ENCODE peak calls at places on chromosome 18, in four cellular contexts. Y is GM12865, P is neural crest cell, T is A549. H is an unnamed sample.
A peak's percentile ranks its signal among the peaks of the same experiment; 100 is the strongest.

GRCh38 chr18:22668496-22668895 is 250.8 kb upstream of the CTAGE1 start:
- DNase-seq in P (no peak), T (no peak), Y (no peak), H (no peak)

GRCh38 chr18:7676253-7676873 is 109.2 kb downstream of the PTPRM start:
- DNase-seq in Y (no peak), P (no peak), T (no peak), H (no peak)

GRCh38 chr18:77617681-77618080 is 368.0 kb downstream of the GALR1 start:
- DNase-seq in Y (no peak), P (no peak), T (no peak), H (no peak)

GRCh38 chr18:11983592-11983991 is 2.3 kb downstream of the IMPA2 start:
- DNase-seq in P (peak; percentile 20), T (no peak), Y (no peak), H (no peak)

GRCh38 chr18:70781860-70782453 is 493.1 kb downstream of the SOCS6 start:
- DNase-seq in T (peak; percentile 7), Y (peak; percentile 49), P (peak; percentile 71), H (peak; percentile 71)

GRCh38 chr18:49608892-49609291 is 47.0 kb downstream of the LIPG start:
- DNase-seq in T (no peak), P (no peak), Y (no peak), H (no peak)

GRCh38 chr18:36809590-36810381 is 19.0 kb downstream of the TPGS2 start:
- DNase-seq in Y (peak; percentile 78), P (peak; percentile 17), T (peak; percentile 61), H (peak; percentile 26)

GRCh38 chr18:63155169-63155852 is 164.3 kb downstream of the BCL2 start:
- DNase-seq in Y (peak; percentile 94), T (peak; percentile 39), P (peak; percentile 51), H (peak; percentile 84)

GRCh38 chr18:79736846-79737245 is 57.2 kb downstream of the CTDP1 start:
- DNase-seq in Y (no peak), T (no peak), P (no peak), H (no peak)

GRCh38 chr18:65082907-65083306 is 667.9 kb upstream of the CDH7 start:
- DNase-seq in P (no peak), Y (no peak), T (no peak), H (no peak)

DNA sequence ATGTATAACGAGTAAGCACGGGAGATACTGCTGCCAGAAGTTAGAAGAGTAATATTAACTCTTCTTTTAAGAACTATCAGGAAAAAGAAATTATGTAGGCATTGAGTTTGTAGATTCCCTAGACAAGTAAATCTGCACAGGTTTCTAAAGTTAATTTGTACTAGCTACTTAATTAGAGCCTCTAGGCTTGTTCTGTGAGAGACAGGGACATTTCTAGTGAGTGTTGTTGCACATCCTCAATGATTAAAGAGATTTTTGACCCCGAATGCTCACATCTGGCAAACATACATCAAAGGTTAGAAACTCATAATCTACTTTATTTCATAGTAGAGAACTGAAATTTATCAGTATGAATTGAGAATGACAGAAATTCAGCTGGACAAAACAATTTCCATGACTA is 669.0 kb upstream of the CDH7 start:
- DNase-seq in P (no peak), Y (no peak), T (no peak), H (no peak)
- TF ChIP-seq CTCF in P (no peak), Y (no peak), T (no peak), H (no peak)

GRCh38 chr18:53702480-53702879 is 522.0 kb downstream of the MBD2 start:
- DNase-seq in Y (no peak), P (no peak), T (no peak), H (no peak)

GRCh38 chr18:53701697-53702096 is 522.8 kb downstream of the MBD2 start:
- DNase-seq in P (no peak), Y (peak; percentile 26), T (no peak), H (no peak)

GRCh38 chr18:53698907-53699306 is 525.6 kb downstream of the MBD2 start:
- DNase-seq in P (peak; percentile 29), T (peak; percentile 3), Y (peak; percentile 21), H (peak; percentile 30)
- TF ChIP-seq CTCF in P (peak; percentile 76), T (peak; percentile 39), Y (peak; percentile 43), H (peak; percentile 28)

DNA sequence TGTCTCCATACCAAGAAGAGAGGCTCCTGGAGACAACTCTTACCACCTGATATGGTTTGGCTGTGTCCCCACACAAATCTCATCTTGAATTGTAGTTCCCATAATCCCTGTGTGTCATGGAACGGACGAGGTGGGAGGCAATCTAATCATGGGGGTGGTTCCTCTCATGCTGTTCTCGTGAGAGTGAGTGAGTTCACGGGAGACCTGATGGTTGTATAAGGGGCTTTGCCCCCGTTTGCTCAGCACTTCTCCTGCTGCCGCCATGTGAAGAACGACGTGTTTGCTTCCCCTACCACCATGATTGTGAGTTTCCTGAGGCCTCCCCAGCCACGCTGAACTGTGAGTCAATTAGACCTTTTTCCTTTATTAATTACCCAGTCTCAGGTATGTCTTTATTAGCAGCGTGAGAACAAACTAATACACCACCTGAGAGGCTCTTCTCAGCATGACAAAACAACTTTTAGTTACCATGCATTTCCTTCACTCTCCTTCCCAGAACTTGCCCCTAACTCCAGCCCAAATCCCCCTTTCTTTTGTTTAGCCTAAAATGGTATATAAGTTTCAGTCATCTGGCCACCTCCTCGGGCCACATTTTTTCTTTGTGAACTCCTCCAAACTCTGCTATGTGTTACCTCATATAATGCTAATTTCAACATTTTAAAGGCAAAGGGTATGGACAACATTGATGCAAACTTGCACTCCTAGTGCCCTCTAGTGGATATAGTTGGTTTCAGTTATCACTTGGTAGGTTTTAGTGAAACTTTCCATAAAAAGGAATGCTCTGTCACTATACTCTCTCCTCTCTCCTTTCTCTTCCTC is 58.6 kb upstream of the SLC25A52 start:
- DNase-seq in P (no peak), Y (peak; percentile 64), T (peak; percentile 2), H (no peak)
- TF ChIP-seq CTCF in P (peak; percentile 95), Y (peak; percentile 60), T (peak; percentile 65), H (peak; percentile 57)

GRCh38 chr18:55404136-55404810 is 183.7 kb downstream of the TCF4 start:
- DNase-seq in P (no peak), Y (no peak), T (no peak), H (no peak)
- TF ChIP-seq CTCF in P (no peak), Y (no peak), T (no peak), H (no peak)

GRCh38 chr18:9047715-9048114 is 54.8 kb upstream of the NDUFV2 start:
- DNase-seq in T (no peak), P (no peak), Y (no peak), H (no peak)
- TF ChIP-seq CTCF in T (no peak), P (no peak), Y (no peak), H (no peak)

GRCh38 chr18:21534327-21534726 is 66.2 kb downstream of the ESCO1 start:
- DNase-seq in T (no peak), Y (no peak), P (no peak), H (no peak)
- TF ChIP-seq CTCF in T (no peak), Y (no peak), P (no peak), H (no peak)

GRCh38 chr18:75044791-75045190 is 164.1 kb downstream of the PTGR3 start:
- DNase-seq in P (no peak), T (no peak), Y (no peak), H (no peak)

GRCh38 chr18:75044296-75044695 is 164.6 kb downstream of the PTGR3 start:
- DNase-seq in Y (no peak), T (no peak), P (no peak), H (no peak)

GRCh38 chr18:75043478-75043877 is 165.5 kb downstream of the PTGR3 start:
- DNase-seq in Y (no peak), P (no peak), T (no peak), H (no peak)

GRCh38 chr18:75045249-75045648 is 163.7 kb downstream of the PTGR3 start:
- DNase-seq in Y (no peak), T (no peak), P (no peak), H (no peak)

DNA sequence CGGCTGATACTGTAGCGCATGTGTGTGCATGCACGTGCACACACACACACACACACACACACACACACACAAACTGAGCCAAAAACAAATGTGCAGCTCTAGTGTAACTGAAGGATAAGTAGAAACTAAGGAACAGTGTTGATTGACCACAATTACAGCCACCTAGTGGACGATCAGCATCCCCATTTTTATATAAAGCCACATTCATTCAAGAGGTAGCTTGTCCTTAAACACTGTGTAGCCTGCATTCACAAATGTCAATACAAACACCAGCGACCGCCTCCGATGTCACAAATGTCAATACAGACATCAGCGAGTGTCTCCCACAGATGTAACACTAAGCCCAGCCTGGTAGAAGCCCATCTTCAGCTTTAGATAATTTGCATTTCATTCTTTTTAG is 167.4 kb downstream of the PTGR3 start:
- DNase-seq in Y (peak; percentile 16), P (no peak), T (peak; percentile 15), H (no peak)
- TF ChIP-seq CTCF in Y (no peak), P (peak; percentile 50), T (peak; percentile 36), H (peak; percentile 40)